ENCODE peak calls at places on chromosomes 1 and 21, in six cellular contexts. S, V, N, G, B and X are unnamed samples.

GRCh38 chr1:161274874-161275273 is 16.3 kb downstream of the PCP4L1 start:
- DNase-seq in S (no peak), V (no peak), N (no peak), G (no peak), B (no peak), X (peak)

GRCh38 chr1:25011966-25012625 is 82.0 kb upstream of the RUNX3 start:
- DNase-seq in S (no peak), V (no peak), N (no peak), G (no peak), B (no peak), X (no peak)

GRCh38 chr1:228048120-228048519 is 34.4 kb upstream of the ARF1 start:
- DNase-seq in S (no peak), V (no peak), N (no peak), G (peak), B (no peak), X (no peak)

GRCh38 chr1:89822999-89823628 is 2.3 kb downstream of the LRRC8D start:
- DNase-seq in S (no peak), V (no peak), N (peak), G (no peak), B (peak), X (no peak)

GRCh38 chr1:244349103-244349531 is 102.6 kb downstream of the ADSS2 start:
- DNase-seq in S (peak), V (no peak), N (peak), G (no peak), B (peak), X (peak)

GRCh38 chr1:200034821-200035396 is 7.4 kb downstream of the NR5A2 start:
- DNase-seq in S (peak), V (peak), N (peak), G (peak), B (peak), X (peak)

GRCh38 chr1:103160281-103160680 is 52.0 kb upstream of the COL11A1 start:
- DNase-seq in S (no peak), V (no peak), N (peak), G (no peak), B (peak), X (no peak)

GRCh38 chr21:25307489-25307888 is 299.8 kb downstream of the MRPL39 start:
- DNase-seq in S (no peak), V (no peak), N (peak), G (no peak), B (no peak), X (no peak)

GRCh38 chr21:22288885-22289509 is 1290.8 kb downstream of the NCAM2 start:
- DNase-seq in S (no peak), V (no peak), N (no peak), G (no peak), B (no peak), X (no peak)

GRCh38 chr1:156540955-156541354 is 31.4 kb downstream of the IQGAP3 start:
- DNase-seq in S (no peak), V (no peak), N (peak), G (no peak), B (peak), X (no peak)

GRCh38 chr1:205313681-205314308 is 7.8 kb downstream of the NUAK2 start:
- DNase-seq in S (peak), V (peak), N (peak), G (peak), B (peak), X (no peak)

GRCh38 chr21:45096216-45096615 is 21.8 kb downstream of the ADARB1 start:
- DNase-seq in S (no peak), V (no peak), N (no peak), G (no peak), B (no peak), X (no peak)

DNA sequence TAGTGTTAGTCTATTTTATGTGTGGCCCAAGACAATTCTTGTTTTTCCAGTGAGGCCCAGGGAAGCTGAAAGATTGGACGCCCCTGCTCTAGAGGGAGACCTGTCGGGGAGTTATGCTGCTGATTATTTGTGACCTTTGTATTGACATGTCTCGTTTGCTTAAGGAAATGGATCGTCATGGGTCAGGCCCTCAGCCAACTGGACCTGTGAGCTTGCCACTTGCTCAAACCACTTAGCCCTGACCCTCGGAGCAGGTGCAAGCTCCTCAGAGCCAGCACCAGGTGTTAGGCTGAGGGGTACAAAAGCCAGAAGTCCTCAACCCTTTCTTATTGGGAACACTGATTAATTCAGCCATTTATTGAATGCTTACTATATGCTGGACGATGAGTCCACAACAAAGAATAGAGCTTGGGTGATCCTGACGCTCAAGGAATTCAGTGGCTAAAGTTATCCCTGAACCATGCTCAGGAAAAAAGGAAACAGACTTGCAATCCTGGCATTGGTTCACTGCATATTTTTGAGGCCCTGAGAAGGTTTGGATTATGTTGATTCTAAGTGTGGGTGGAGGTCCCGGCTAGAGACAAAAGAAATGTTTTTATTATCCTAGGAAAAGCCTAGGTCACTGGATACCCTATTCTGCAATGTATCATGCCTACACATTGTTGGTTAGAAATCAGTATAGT is 19.0 kb downstream of the TGFB2 start:
- DNase-seq in S (no peak), V (no peak), N (peak), G (no peak), B (no peak), X (no peak)
- H3K27ac ChIP-seq in S (no peak), V (no peak), N (no peak), G (no peak), B (peak), X (no peak)

GRCh38 chr1:145927073-145927886 is at the start of gene RBM8A:
- DNase-seq in S (peak), V (peak), N (peak), G (peak), B (peak), X (peak)
- H2AK5ac ChIP-seq in S (no peak), V (peak), N (peak), G (peak), B (peak), X (peak)

DNA sequence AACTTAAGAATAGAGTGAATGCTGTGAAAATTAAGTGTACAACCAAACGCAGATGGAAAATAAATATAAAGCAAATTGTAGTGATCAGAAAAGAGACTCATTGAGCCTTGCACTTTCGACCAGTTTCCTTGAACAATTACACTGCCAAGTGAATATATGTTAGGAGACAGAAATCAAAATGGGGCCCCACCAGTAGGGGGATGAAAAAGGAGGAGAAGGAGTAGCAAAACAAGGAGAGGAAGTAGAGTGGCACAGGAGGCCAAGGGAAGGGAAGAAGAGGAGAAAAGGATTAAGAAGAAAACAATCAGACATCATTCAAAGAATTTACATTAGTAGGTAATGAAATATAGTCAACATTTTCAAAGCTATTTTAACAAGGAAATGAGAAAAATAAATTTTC is 1770.6 kb downstream of the PLA2G4A start:
- DNase-seq in S (peak), V (no peak), N (no peak), G (no peak), B (no peak), X (no peak)
- H2AFZ ChIP-seq in S (no peak), V (peak), N (no peak), G (no peak), B (no peak), X (no peak)

DNA sequence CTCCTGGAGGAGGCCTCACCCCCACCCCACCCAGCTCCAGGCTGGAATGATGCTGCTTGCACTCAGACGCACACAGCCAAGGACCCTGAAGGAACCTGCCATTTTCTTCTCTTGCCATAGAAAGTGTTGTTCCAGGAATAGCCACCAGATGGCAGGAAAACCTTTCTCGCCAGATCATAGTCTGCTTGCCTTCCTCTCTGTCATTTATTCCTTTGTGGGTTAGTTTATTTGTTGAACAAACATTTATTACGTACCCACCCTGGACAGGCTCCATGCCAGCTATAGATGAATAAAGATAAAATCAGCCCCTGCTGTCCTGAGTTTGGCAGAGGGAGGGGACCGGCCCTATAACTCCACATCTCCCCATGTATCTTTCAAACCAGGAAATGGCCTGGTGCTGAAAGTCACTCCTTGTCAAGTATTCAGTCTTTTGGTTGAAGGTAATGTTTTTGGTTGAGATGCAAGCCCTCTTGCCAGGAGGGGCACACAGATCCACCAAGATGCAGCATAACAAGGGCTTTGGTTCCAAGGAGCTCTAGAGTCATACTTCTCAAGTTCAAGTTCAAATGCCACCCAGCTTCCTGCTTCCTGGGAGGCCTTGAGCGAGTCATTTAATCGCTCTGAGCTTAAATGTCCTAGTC is 7.0 kb upstream of the KCNC4 start:
- DNase-seq in S (peak), V (peak), N (peak), G (peak), B (peak), X (peak)
- H3K27ac ChIP-seq in S (no peak), V (no peak), N (no peak), G (no peak), B (no peak), X (no peak)

DNA sequence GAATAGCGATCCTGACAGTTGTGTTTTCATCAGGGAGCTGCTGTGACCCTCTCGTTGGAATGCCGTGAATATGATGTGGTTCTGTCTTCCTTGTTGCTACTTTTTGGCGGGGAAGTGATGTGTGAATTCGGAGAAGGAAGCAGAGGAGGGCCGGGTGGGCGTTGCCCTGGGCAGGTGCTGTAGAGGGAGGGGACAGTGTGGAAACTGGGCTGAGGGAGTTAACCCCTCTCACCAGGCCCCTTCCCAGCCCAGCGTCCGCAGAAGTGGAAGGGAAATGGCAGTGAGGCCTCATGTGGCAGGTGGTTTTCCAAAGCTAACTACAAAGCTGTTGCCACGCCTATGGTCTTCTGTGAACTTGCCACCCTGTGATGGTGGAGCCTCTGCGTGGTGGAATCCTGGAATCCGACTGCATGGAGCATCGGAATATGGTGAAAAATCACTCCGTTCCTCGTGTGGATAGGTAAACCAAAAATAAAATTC is 227.9 kb downstream of the DYRK1A start:
- DNase-seq in S (no peak), V (no peak), N (no peak), G (no peak), B (no peak), X (no peak)
- H2AK5ac ChIP-seq in S (no peak), V (no peak), N (no peak), G (peak), B (no peak), X (no peak)

DNA sequence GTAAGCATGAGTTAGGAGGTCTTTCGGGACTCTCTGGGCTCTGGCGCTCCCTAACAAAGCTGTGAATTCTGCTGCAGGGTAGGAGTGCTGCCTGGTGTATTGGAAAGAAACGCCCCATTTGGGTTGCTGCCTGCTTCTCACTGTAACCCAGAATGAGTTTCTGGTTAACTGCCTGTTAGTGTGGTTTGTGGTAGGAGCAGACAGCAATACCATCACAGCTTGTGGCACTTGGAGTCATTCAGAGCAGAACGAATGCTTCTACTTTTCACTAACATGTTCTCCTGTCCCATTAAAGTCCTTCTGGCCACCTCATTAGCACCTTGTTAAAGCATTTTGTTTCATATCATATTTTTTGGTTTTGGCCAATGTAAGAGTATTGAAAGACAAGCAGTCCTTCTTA is 18.1 kb downstream of the MAP3K7CL start:
- DNase-seq in S (no peak), V (no peak), N (peak), G (no peak), B (no peak), X (no peak)
- H2AFZ ChIP-seq in S (no peak), V (no peak), N (no peak), G (no peak), B (no peak), X (no peak)

GRCh38 chr1:16973215-16973614 is 7.2 kb downstream of the MFAP2 start:
- DNase-seq in S (no peak), V (no peak), N (no peak), G (no peak), B (no peak), X (no peak)
- H3K27ac ChIP-seq in S (no peak), V (peak), N (no peak), G (no peak), B (no peak), X (no peak)

GRCh38 chr1:112619518-112620458 is at the start of gene CAPZA1:
- DNase-seq in S (peak), V (peak), N (peak), G (peak), B (peak), X (peak)
- H2AK5ac ChIP-seq in S (no peak), V (peak), N (peak), G (peak), B (peak), X (peak)